ENCODE peak calls at places on chromosome 10, in four cellular contexts. D, G, K and L are unnamed samples.
A peak's percentile ranks its signal among the peaks of the same experiment; 100 is the strongest.

GRCh38 chr10:117666131-117666530 is 123.6 kb downstream of the EMX2 start:
- DNase-seq in K (no peak), G (no peak), D (no peak), L (peak; percentile 14)

GRCh38 chr10:73892314-73893080 is 18.1 kb upstream of the CAMK2G start:
- DNase-seq in K (no peak), D (no peak), G (no peak), L (peak; percentile 79)

GRCh38 chr10:43818687-43819086 is 170.0 kb upstream of the ZNF32 start:
- DNase-seq in K (no peak), D (no peak), G (no peak), L (no peak)

GRCh38 chr10:21475393-21475792 is 50.1 kb downstream of the SKIDA1 start:
- DNase-seq in G (no peak), K (no peak), D (no peak), L (no peak)

GRCh38 chr10:14954001-14954770 is at the start of gene DCLRE1C:
- DNase-seq in D (peak; percentile 79), K (peak; percentile 82), G (peak; percentile 95), L (peak; percentile 91)

GRCh38 chr10:30500963-30501504 is 67.0 kb downstream of the MAP3K8 start:
- DNase-seq in G (no peak), D (no peak), K (no peak), L (no peak)

GRCh38 chr10:15737635-15738034 is 17.9 kb upstream of the ITGA8 start:
- DNase-seq in D (no peak), K (no peak), G (no peak), L (no peak)

GRCh38 chr10:30803901-30804322 is 174.4 kb upstream of the LYZL2 start:
- DNase-seq in K (no peak), D (peak; percentile 60), G (peak; percentile 90), L (no peak)

GRCh38 chr10:71748671-71749191 is 24.6 kb downstream of the VSIR start:
- DNase-seq in G (peak; percentile 86), K (peak; percentile 62), D (peak; percentile 49), L (no peak)

GRCh38 chr10:88207121-88207546 is 343.7 kb downstream of the PTEN start:
- DNase-seq in K (no peak), D (no peak), G (no peak), L (no peak)

GRCh38 chr10:117449636-117450035 is 74.4 kb upstream of the PDZD8 start:
- DNase-seq in K (no peak), D (no peak), G (no peak), L (no peak)

GRCh38 chr10:126014309-126014708 is 117.9 kb downstream of the FANK1 start:
- DNase-seq in K (no peak), D (no peak), G (no peak), L (peak; percentile 57)

GRCh38 chr10:99431190-99431549 is 746 bp upstream of the GOT1 start:
- DNase-seq in G (peak; percentile 95), D (peak; percentile 39), K (no peak), L (peak; percentile 49)

GRCh38 chr10:66349076-66349475 is 576.8 kb upstream of the LRRTM3 start:
- DNase-seq in D (no peak), K (no peak), G (no peak), L (no peak)

GRCh38 chr10:34918060-34918840 is 103.2 kb upstream of the PARD3 start:
- DNase-seq in K (no peak), D (no peak), G (no peak), L (no peak)

GRCh38 chr10:87761892-87762291 is 56.1 kb downstream of the ATAD1 start:
- DNase-seq in G (no peak), D (no peak), K (no peak), L (no peak)

GRCh38 chr10:19782430-19783089 is 33.7 kb upstream of the PLXDC2 start:
- DNase-seq in K (no peak), G (no peak), D (no peak), L (no peak)

GRCh38 chr10:116147162-116147906 is 125.7 kb downstream of the GFRA1 start:
- DNase-seq in K (no peak), G (no peak), D (no peak), L (no peak)

GRCh38 chr10:78728176-78728575 is 340.6 kb upstream of the ZMIZ1 start:
- DNase-seq in K (no peak), G (no peak), D (no peak), L (no peak)

GRCh38 chr10:130190065-130190736 is 54.0 kb downstream of the GLRX3 start:
- DNase-seq in K (peak; percentile 87), G (peak; percentile 91), D (peak; percentile 81), L (peak; percentile 82)

GRCh38 chr10:102647433-102648268 is 3.4 kb downstream of the TRIM8 start:
- DNase-seq in D (no peak), G (no peak), K (no peak), L (no peak)

GRCh38 chr10:50497758-50498157 is 126.0 kb downstream of the SGMS1 start:
- DNase-seq in K (no peak), D (no peak), G (no peak), L (no peak)
- H3K27ac ChIP-seq in K (no peak overlapping the region), D (peak overlapping the region; percentile 51), G (peak overlapping the region; percentile 66), L (peak overlapping the region; percentile 50)

DNA sequence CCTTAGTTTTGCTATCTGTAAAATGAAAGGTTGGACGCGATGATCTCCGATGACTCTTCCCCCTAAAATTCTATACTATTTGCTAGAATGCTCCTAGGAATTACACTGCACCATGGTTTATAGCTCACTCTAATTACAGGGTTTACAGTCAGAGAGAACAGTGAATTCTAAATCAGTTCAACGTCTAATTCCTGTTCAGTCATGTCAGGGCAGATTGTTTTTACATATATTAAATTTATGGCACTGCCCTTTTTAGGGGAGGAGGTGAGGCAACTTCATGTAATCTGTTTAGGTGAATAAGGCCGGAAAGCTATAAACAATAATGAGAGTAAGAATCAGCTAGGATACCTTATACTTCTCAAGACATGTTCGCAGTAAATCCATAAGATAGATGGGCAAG is 293.9 kb downstream of the BAMBI start:
- DNase-seq in G (no peak), K (no peak), D (no peak), L (no peak)
- H3K4me1 ChIP-seq in G (no peaks in the 10 kb centered on the region), K (no peaks in the 10 kb centered on the region), D (no peaks in the 10 kb centered on the region), L (peaks cover 6% of the 10 kb centered on the region)

GRCh38 chr10:133088524-133089460 is 1.1 kb downstream of the ADGRA1 start:
- DNase-seq in D (no peak), G (no peak), K (no peak), L (no peak)
- H3K27ac ChIP-seq in D (no peak overlapping the region), G (no peak overlapping the region), K (no peak overlapping the region), L (no peak overlapping the region)

DNA sequence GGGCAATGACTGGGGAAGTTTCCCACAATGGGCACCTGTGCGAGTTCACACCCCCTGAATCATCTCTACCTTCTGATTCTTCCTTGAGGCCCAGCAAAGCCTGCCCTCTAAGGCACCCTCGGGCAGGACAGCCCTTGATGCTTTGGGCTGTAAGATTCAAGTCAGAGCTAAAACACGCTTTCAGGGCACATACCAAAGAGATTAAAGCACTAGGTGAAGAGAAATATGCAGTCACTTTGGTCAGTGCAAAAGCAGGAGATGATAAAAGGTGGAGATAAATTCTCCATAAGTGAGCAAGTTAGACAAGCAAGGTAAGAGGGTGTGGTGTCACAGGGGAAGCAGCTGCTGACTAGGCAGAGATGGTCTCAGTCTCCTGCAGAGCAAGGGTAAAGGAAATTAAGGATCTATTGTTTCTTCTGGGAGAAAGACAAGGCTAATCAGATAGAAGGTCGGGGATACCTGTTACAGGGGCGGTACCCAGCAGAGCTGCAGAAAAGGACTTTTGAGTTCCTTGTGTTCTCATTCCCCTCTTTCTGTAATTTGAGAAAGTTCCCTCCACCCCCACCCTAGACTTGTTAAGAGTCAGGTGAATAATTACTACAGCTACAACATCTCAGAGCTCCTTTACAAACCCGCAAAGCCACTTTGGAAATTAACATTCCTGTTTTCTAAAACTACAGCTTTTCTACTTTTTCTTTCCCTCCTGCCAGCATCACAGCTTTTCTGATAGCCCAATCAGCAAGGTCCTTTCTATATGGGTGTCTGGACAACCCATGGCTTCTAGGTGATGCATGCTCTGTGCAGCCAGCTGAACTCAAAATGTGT is 26.4 kb downstream of the PDLIM1 start:
- DNase-seq in D (no peak), K (no peak), G (no peak), L (no peak)
- H3K4me1 ChIP-seq in D (no peaks in the 10 kb centered on the region), K (no peaks in the 10 kb centered on the region), G (peaks cover 20% of the 10 kb centered on the region), L (peaks cover 35% of the 10 kb centered on the region)

DNA sequence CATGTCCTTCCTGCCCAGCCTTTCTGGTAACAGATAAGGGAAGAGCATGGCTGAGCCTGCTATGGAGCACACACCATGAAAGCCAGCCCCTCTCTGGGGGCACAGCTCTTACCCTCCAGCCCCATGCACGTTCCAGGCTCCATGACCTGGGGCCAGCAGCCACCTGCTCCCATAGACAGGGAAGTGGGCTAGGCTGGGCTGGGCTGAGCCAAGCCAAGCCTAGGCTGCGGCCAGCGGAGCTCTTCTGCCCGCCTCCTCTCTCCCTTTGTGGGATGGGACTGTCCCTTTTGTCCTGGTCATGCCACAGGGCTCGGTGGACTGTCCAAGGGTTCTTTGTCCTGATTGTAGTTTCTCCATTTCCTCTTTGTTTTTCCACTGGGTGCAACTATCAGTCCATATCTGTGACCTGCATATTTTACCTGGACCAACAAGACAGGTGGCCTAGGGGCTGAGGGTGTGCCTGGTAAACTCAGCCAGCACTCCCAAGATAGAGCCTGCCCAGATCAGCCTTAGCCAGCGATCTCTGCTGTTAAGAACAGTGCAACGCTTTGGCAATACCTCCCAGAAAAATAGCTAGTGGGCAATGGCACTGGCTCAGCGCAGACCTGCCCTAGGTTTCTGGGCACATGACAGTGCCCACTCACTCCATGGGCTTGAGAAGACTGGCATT is 97.2 kb upstream of the BTBD16 start:
- DNase-seq in G (no peak), K (no peak), D (no peak), L (no peak)
- H3K27ac ChIP-seq in G (peak overlapping the region; percentile 79), K (no peak overlapping the region), D (no peak overlapping the region), L (no peak overlapping the region)

GRCh38 chr10:80493482-80494021 is 39.4 kb downstream of the TSPAN14 start:
- DNase-seq in G (no peak), K (no peak), D (no peak), L (peak; percentile 56)
- H3K4me1 ChIP-seq in G (peaks cover 28% of the 10 kb centered on the region), K (peaks cover 97% of the 10 kb centered on the region), D (peaks cover 4% of the 10 kb centered on the region), L (peaks cover 35% of the 10 kb centered on the region)

GRCh38 chr10:68666280-68666760 is 54.7 kb upstream of the CCAR1 start:
- DNase-seq in G (no peak), D (no peak), K (no peak), L (peak; percentile 88)

GRCh38 chr10:68668231-68668630 is 52.8 kb upstream of the CCAR1 start:
- DNase-seq in D (no peak), G (no peak), K (no peak), L (no peak)

GRCh38 chr10:68668972-68669371 is 52.1 kb upstream of the CCAR1 start:
- DNase-seq in D (no peak), K (no peak), G (no peak), L (no peak)

GRCh38 chr10:68665841-68666240 is 55.2 kb upstream of the CCAR1 start:
- DNase-seq in G (no peak), D (no peak), K (no peak), L (no peak)
- H3K27ac ChIP-seq in G (no peak overlapping the region), D (no peak overlapping the region), K (no peak overlapping the region), L (peak overlapping the region; percentile 70)

DNA sequence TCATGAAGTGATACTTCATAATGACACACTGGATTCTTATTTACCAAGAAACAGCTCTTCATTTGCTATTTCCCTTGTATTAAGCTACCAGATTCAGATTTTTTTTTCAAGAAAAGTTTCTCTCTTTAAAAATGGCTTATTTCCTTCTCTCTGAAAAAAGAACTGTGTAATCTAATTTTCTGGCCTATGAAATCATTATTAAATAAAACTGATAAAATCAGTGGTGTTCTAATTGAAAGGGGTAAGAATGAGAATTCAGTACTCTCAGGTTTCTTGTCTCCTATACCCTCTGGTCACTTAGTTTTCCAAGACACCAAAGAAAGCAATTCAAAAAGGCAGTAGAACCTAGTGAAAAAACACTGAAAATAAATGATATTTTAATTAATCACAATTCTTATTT is 10.3 kb downstream of the JMJD1C start:
- DNase-seq in G (no peak), D (no peak), K (no peak), L (no peak)
- H3K4me1 ChIP-seq in G (peaks cover 16% of the 10 kb centered on the region), D (no peaks in the 10 kb centered on the region), K (no peaks in the 10 kb centered on the region), L (peaks cover 7% of the 10 kb centered on the region)